ENCODE peak calls at places on chromosome 10, in eight cellular contexts. C is activated CD4-positive, CD25-positive, alpha-beta regulatory T cell; I is mesenteric fat pad; P is HTR-8/SVneo; G is foreskin fibroblast; L is M059J; K is SK-N-MC; Y is CD8-positive, alpha-beta memory T cell. H is an unnamed sample.

GRCh38 chr10:56360583-56360966 is 484 bp downstream of the ZWINT start:
- DNase-seq in K (no peak), Y (no peak), P (no peak), C (no peak), G (no peak), L (no peak), I (no peak), H (no peak)

GRCh38 chr10:78782441-78782840 is 286.3 kb upstream of the ZMIZ1 start:
- DNase-seq in I (peak), P (no peak), K (no peak), C (no peak), G (no peak), L (no peak), Y (no peak), H (no peak)

GRCh38 chr10:96789571-96790108 is 42.5 kb upstream of the LCOR start:
- DNase-seq in K (no peak), G (no peak), P (no peak), I (no peak), C (no peak), Y (no peak), L (no peak), H (no peak)

GRCh38 chr10:77348082-77348481 is 289.5 kb downstream of the KCNMA1 start:
- DNase-seq in L (peak), C (no peak), Y (no peak), P (no peak), G (no peak), I (no peak), K (no peak), H (no peak)

GRCh38 chr10:112815238-112816032 is 134.6 kb upstream of the TCF7L2 start:
- DNase-seq in L (peak), K (no peak), I (no peak), C (no peak), G (peak), Y (no peak), P (peak), H (peak)

GRCh38 chr10:120279196-120279595 is 177.8 kb upstream of the PLPP4 start:
- DNase-seq in C (no peak), I (no peak), G (no peak), L (no peak), K (no peak), P (no peak), Y (no peak), H (no peak)

GRCh38 chr10:70780370-70780760 is 4.8 kb downstream of the TBATA start:
- DNase-seq in P (no peak), Y (no peak), I (no peak), G (no peak), K (no peak), L (no peak), C (no peak), H (no peak)

GRCh38 chr10:130875897-130876472 is 435.5 kb downstream of the TCERG1L start:
- DNase-seq in G (no peak), P (no peak), K (no peak), Y (peak), L (no peak), I (peak), C (no peak), H (no peak)

GRCh38 chr10:103765981-103766380 is 89.4 kb downstream of the SH3PXD2A start:
- DNase-seq in I (no peak), Y (peak), P (no peak), K (no peak), L (peak), G (no peak), C (peak), H (no peak)

GRCh38 chr10:95841711-95842498 is 65.9 kb upstream of the CC2D2B start:
- DNase-seq in K (peak), L (peak), I (no peak), Y (peak), P (peak), C (peak), G (peak), H (peak)

GRCh38 chr10:132443998-132444876 is 47.2 kb downstream of the PWWP2B start:
- DNase-seq in P (no peak), G (no peak), L (no peak), K (peak), C (no peak), Y (no peak), I (no peak), H (no peak)